ENCODE peak calls at places on chromosomes 5 and 9, in ten cellular contexts. U, T, O, I, Y, L, X, A, C and S are unnamed samples.

GRCh38 chr9:102185962-102186361 is 447.5 kb upstream of the GRIN3A start:
- DNase-seq in U (no peak), T (no peak), O (no peak), I (no peak), Y (no peak), L (no peak), X (no peak), A (no peak), C (no peak), S (no peak)

GRCh38 chr9:92706218-92706940 is 36.4 kb upstream of the IPPK start:
- DNase-seq in U (peak), T (no peak), O (peak), I (no peak), Y (no peak), L (no peak), X (no peak), A (no peak), C (no peak), S (peak)

GRCh38 chr9:78158286-78158685 is 77.6 kb upstream of the CEP78 start:
- DNase-seq in U (no peak), T (no peak), O (no peak), I (no peak), Y (no peak), L (no peak), X (no peak), A (no peak), C (no peak), S (no peak)

GRCh38 chr5:94463739-94464138 is 154.7 kb downstream of the KIAA0825 start:
- DNase-seq in U (no peak), T (no peak), O (no peak), I (no peak), Y (no peak), L (no peak), X (no peak), A (no peak), C (no peak), S (no peak)

GRCh38 chr5:42949348-42950090 is 90.6 kb downstream of the ANXA2R start:
- DNase-seq in U (peak), T (no peak), O (no peak), I (peak), Y (peak), L (no peak), X (no peak), A (peak), C (no peak), S (peak)

GRCh38 chr9:121494192-121494591 is 5.5 kb downstream of the GGTA1 start:
- DNase-seq in U (peak), T (no peak), O (no peak), I (no peak), Y (no peak), L (no peak), X (no peak), A (no peak), C (no peak), S (no peak)

GRCh38 chr5:171678631-171679030 is 107.0 kb upstream of the SMIM23 start:
- DNase-seq in U (no peak), T (no peak), O (no peak), I (no peak), Y (no peak), L (no peak), X (no peak), A (no peak), C (no peak), S (no peak)

GRCh38 chr9:133397370-133397769 is 20.4 kb downstream of the REXO4 start:
- DNase-seq in U (no peak), T (peak), O (no peak), I (no peak), Y (no peak), L (no peak), X (no peak), A (no peak), C (no peak), S (no peak)

GRCh38 chr5:158770506-158770905 is 329.2 kb downstream of the EBF1 start:
- DNase-seq in U (peak), T (no peak), O (peak), I (no peak), Y (no peak), L (no peak), X (no peak), A (peak), C (no peak), S (no peak)

GRCh38 chr9:129624168-129624759 is 1.7 kb upstream of the NTMT1 start:
- DNase-seq in U (peak), T (no peak), O (peak), I (peak), Y (no peak), L (no peak), X (no peak), A (peak), C (no peak), S (no peak)

GRCh38 chr5:87411586-87412416 is 929 bp downstream of the CCNH start:
- DNase-seq in U (peak), T (no peak), O (peak), I (no peak), Y (peak), L (no peak), X (no peak), A (peak), C (peak), S (no peak)

GRCh38 chr5:152305525-152305924 is 99.6 kb downstream of the NMUR2 start:
- DNase-seq in U (no peak), T (no peak), O (peak), I (no peak), Y (no peak), L (no peak), X (no peak), A (no peak), C (no peak), S (no peak)

GRCh38 chr9:6147847-6148246 is 67.8 kb upstream of the IL33 start:
- DNase-seq in U (no peak), T (no peak), O (no peak), I (no peak), Y (no peak), L (no peak), X (no peak), A (no peak), C (no peak), S (no peak)

GRCh38 chr5:90356612-90357011 is 52.9 kb downstream of the CETN3 start:
- DNase-seq in U (no peak), T (no peak), O (no peak), I (no peak), Y (no peak), L (no peak), X (no peak), A (no peak), C (no peak), S (no peak)

GRCh38 chr9:7570107-7570720 is 229.4 kb downstream of the DMAC1 start:
- DNase-seq in U (peak), T (no peak), O (peak), I (peak), Y (no peak), L (peak), X (no peak), A (peak), C (no peak), S (peak)

GRCh38 chr5:122424211-122424610 is 112.2 kb downstream of the SNCAIP start:
- DNase-seq in U (no peak), T (no peak), O (peak), I (no peak), Y (no peak), L (no peak), X (no peak), A (no peak), C (no peak), S (no peak)

GRCh38 chr5:38660194-38660668 is 103.8 kb upstream of the LIFR start:
- DNase-seq in U (no peak), T (peak), O (peak), I (no peak), Y (no peak), L (no peak), X (no peak), A (no peak), C (no peak), S (no peak)

GRCh38 chr5:42894057-42894456 is 82.4 kb upstream of the SELENOP start:
- DNase-seq in U (no peak), T (peak), O (peak), I (no peak), Y (no peak), L (no peak), X (no peak), A (no peak), C (no peak), S (no peak)

GRCh38 chr5:14868771-14869170 is 2.8 kb downstream of the ANKH start:
- DNase-seq in U (no peak), T (no peak), O (no peak), I (no peak), Y (no peak), L (no peak), X (no peak), A (no peak), C (no peak), S (no peak)

GRCh38 chr9:78606011-78606410 is 309.1 kb downstream of the PSAT1 start:
- DNase-seq in U (no peak), T (no peak), O (no peak), I (no peak), Y (no peak), L (no peak), X (no peak), A (no peak), C (no peak), S (no peak)

GRCh38 chr9:14578030-14578429 is 115.2 kb downstream of the ZDHHC21 start:
- DNase-seq in U (no peak), T (no peak), O (no peak), I (no peak), Y (no peak), L (no peak), X (no peak), A (no peak), C (no peak), S (no peak)

DNA sequence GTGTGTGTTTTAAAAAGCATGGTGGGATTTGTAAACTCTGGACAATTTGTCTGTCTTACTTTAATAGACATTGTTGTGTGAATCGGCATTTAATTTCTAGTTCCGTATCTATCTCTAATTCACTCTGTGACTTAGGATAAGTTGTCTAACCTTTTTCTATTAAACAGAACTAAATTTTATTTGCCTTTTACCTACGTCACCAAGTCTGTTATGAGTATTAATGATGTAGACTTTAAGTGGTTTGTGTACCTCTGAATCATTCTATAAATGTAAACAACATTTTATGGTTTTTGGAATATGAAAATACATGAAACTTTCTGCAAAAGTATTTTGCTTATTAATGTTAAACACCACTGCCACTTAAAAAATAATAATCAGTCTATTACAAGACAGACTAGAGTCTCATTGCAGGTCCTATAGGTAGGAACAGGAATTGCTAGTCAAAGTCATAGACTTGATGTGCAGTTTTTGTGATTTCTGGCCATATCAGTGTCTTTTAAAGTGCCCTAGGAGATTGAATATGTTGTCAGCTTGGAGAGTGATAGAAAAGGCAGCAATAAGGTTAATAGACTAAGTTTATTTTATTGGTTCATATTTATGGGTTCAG is 5.6 kb downstream of the RBM27 start:
- DNase-seq in U (no peak), T (no peak), O (no peak), I (no peak), Y (no peak), L (no peak), X (no peak), A (peak), C (no peak), S (no peak)
- TF ChIP-seq CTCF in U (peak), T (peak), O (peak), I (no peak), Y (no peak), L (no peak), X (no peak), A (no peak), C (no peak), S (no peak)

GRCh38 chr9:137171149-137172063 is at the start of gene TMEM210:
- DNase-seq in U (no peak), T (no peak), O (no peak), I (no peak), Y (no peak), L (no peak), X (no peak), A (no peak), C (no peak), S (no peak)
- H3K4me3 ChIP-seq in U (no peak), T (no peak), O (no peak), I (no peak), Y (no peak), L (no peak), X (no peak), A (no peak), C (no peak), S (no peak)

DNA sequence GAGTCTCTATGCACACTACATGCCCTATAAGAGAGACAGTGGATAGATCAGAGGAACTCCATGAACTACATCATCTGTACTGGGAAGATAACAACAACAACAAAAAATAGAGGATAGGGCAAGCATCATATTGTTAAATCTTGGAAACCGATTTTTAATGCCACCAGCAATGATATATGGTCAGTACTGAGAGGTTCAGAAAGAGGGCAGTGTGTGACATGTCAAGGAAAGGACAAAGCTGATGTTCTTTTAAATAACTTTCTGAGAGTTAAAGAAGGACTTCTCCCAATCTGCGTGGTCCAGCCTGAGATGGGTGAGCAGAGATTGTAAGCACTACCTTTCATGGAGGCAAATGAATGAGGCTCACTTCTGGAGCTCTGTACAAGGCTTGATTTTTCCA is 62.0 kb upstream of the PHF24 start:
- DNase-seq in U (no peak), T (no peak), O (peak), I (no peak), Y (no peak), L (no peak), X (no peak), A (no peak), C (no peak), S (no peak)
- TF ChIP-seq CTCF in U (no peak), T (no peak), O (peak), I (no peak), Y (no peak), L (no peak), X (no peak), A (no peak), C (no peak), S (no peak)

DNA sequence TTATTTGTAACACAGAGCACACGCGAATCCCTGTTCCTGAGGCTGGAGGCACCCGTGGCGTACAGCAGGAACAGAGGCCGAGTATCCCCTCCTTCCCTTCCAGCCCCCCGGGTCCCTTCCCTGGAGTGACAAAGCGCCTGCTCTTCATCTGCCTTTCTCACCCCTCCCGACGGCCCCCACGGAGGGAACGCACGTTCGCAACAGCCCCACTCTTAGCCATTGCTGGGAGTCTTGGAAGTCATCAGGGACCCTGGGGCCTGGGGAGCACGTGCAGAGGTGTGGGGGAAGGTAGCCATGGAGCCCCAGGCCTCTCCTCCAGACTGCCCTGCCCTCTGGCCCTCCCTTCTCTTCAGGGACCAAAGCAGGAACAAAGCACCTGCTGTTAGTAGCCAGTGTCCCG is 2.5 kb downstream of the AGPAT2 start:
- DNase-seq in U (no peak), T (no peak), O (no peak), I (no peak), Y (no peak), L (no peak), X (no peak), A (no peak), C (no peak), S (no peak)
- H3K4me3 ChIP-seq in U (no peak), T (peak), O (no peak), I (no peak), Y (no peak), L (no peak), X (no peak), A (no peak), C (no peak), S (no peak)

GRCh38 chr9:68705636-68706578 is 867 bp downstream of the PIP5K1B start:
- DNase-seq in U (peak), T (no peak), O (peak), I (no peak), Y (peak), L (no peak), X (no peak), A (peak), C (no peak), S (peak)
- TF ChIP-seq CTCF in U (no peak), T (no peak), O (no peak), I (no peak), Y (no peak), L (no peak), X (no peak), A (no peak), C (no peak), S (no peak)

DNA sequence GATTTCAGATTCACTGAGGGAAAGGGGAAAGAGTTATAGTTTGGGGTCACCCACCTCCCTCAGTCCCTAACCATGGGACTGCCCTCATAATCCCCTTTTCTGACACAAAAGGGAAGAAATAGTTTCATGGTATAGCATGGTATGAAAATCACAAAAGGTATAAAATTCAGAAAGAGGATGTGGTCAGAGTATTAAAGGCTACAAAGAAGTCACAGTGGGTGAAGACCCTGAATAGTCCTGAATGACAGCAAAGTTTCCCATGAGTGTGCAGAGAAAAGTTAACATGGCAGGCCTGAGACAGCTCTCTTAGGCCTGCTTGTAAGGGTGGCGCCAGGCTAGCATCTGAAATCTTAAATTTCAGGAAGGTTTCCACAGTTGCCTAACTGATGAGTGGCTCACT is 290.6 kb upstream of the ZNF608 start:
- DNase-seq in U (no peak), T (no peak), O (no peak), I (no peak), Y (no peak), L (no peak), X (no peak), A (no peak), C (no peak), S (no peak)
- H3K4me3 ChIP-seq in U (no peak), T (no peak), O (no peak), I (no peak), Y (no peak), L (no peak), X (no peak), A (no peak), C (no peak), S (no peak)

GRCh38 chr5:103808464-103809106 is 246.0 kb upstream of the NUDT12 start:
- DNase-seq in U (peak), T (no peak), O (peak), I (no peak), Y (no peak), L (no peak), X (no peak), A (peak), C (no peak), S (no peak)
- TF ChIP-seq CTCF in U (peak), T (peak), O (peak), I (peak), Y (peak), L (peak), X (peak), A (peak), C (peak), S (peak)